ENCODE peak calls at places on chromosome 14, in nine cellular contexts. X is Peyer's patch; N is amniotic stem cell; I is AG04449; O is NCI-H345; E is activated naive CD4-positive, alpha-beta T cell treated with anti-CD3 and anti-CD28 coated beads, Interleukin-2, amount 10 ng/mL, durations not matched to agents 7 days and 5 days; A is skeletal muscle cell; G is activated naive CD8-positive, alpha-beta T cell treated with anti-CD3 and anti-CD28 coated beads, Interleukin-2, amount 50 U/mL, for 24 hours; Q is fibroblast of the aortic adventitia. Z is an unnamed sample.

GRCh38 chr14:105890474-105891220 is 364.3 kb downstream of the TMEM121 start:
- DNase-seq in X (peak; percentile 31), N (no peak), I (no peak), O (no peak), E (peak; percentile 19), A (no peak), G (no peak), Q (no peak), Z (no peak)

GRCh38 chr14:95320076-95320895 is 578 bp upstream of the CLMN start:
- DNase-seq in X (no peak), N (no peak), I (no peak), O (no peak), E (peak; percentile 41), A (no peak), G (no peak), Q (no peak), Z (no peak)

GRCh38 chr14:51353901-51354300 is 113.9 kb downstream of the TMX1 start:
- DNase-seq in X (no peak), N (no peak), I (no peak), O (no peak), E (no peak), A (no peak), G (no peak), Q (no peak), Z (no peak)

GRCh38 chr14:88004637-88005036 is 298 bp upstream of the GPR65 start:
- DNase-seq in X (no peak), N (no peak), I (no peak), O (no peak), E (no peak), A (no peak), G (no peak), Q (no peak), Z (no peak)

GRCh38 chr14:103816991-103817390 is 30.4 kb downstream of the PPP1R13B start:
- DNase-seq in X (no peak), N (no peak), I (no peak), O (no peak), E (no peak), A (no peak), G (no peak), Q (no peak), Z (no peak)

GRCh38 chr14:91255026-91255695 is 10.7 kb upstream of the GPR68 start:
- DNase-seq in X (no peak), N (no peak), I (no peak), O (no peak), E (no peak), A (no peak), G (no peak), Q (peak; percentile 31), Z (no peak)

GRCh38 chr14:38873923-38874612 is 229.0 kb downstream of the SEC23A start:
- DNase-seq in X (no peak), N (no peak), I (no peak), O (no peak), E (no peak), A (no peak), G (no peak), Q (no peak), Z (no peak)

GRCh38 chr14:62373889-62374394 is 611.7 kb downstream of the SNAPC1 start:
- DNase-seq in X (no peak), N (no peak), I (no peak), O (no peak), E (no peak), A (no peak), G (no peak), Q (no peak), Z (no peak)

GRCh38 chr14:76186318-76187027 is 34.8 kb downstream of the GPATCH2L start:
- DNase-seq in X (peak; percentile 48), N (no peak), I (no peak), O (no peak), E (no peak), A (no peak), G (no peak), Q (no peak), Z (no peak)

GRCh38 chr14:104146651-104147345 is 8.4 kb downstream of the KIF26A start:
- DNase-seq in X (no peak), N (no peak), I (no peak), O (no peak), E (no peak), A (no peak), G (no peak), Q (no peak), Z (no peak)

GRCh38 chr14:71728386-71728785 is 203.8 kb upstream of the RGS6 start:
- DNase-seq in X (no peak), N (no peak), I (no peak), O (no peak), E (no peak), A (peak; percentile 34), G (no peak), Q (peak; percentile 8), Z (no peak)

GRCh38 chr14:21194597-21194996 is 38.7 kb upstream of the OR5AU1 start:
- DNase-seq in X (no peak), N (no peak), I (no peak), O (no peak), E (no peak), A (no peak), G (no peak), Q (no peak), Z (no peak)

Z was measured in NCI-H774.